ENCODE peak calls at places on chromosomes 11 and 22, in nine cellular contexts. One of them, this sample, is unnamed.

GRCh38 chr11:96246718-96247540 is 96.1 kb downstream of the MAML2 start:
- DNase-seq in uterus: no peak
- DNase-seq in tibial nerve: no peak
- DNase-seq in Peyer's patch: no peak
- DNase-seq in ovary: no peak
- DNase-seq in right lobe of liver: no peak
- DNase-seq in body of pancreas: no peak
- DNase-seq in heart left ventricle: no peak
- DNase-seq in transverse colon: no peak
- DNase-seq in this sample: no peak

GRCh38 chr22:48370508-48371325 is 1457.0 kb downstream of the BRD1 start:
- DNase-seq in tibial nerve: no peak
- DNase-seq in ovary: no peak
- DNase-seq in heart left ventricle: no peak
- DNase-seq in Peyer's patch: peak; percentile 26
- DNase-seq in body of pancreas: no peak
- DNase-seq in uterus: no peak
- DNase-seq in right lobe of liver: no peak
- DNase-seq in transverse colon: no peak
- DNase-seq in this sample: no peak

GRCh38 chr11:130180491-130180890 is 20.9 kb downstream of the ST14 start:
- DNase-seq in uterus: no peak
- DNase-seq in right lobe of liver: no peak
- DNase-seq in transverse colon: no peak
- DNase-seq in body of pancreas: peak; percentile 53
- DNase-seq in heart left ventricle: no peak
- DNase-seq in ovary: no peak
- DNase-seq in Peyer's patch: no peak
- DNase-seq in tibial nerve: no peak
- DNase-seq in this sample: no peak

GRCh38 chr22:29509298-29509697 is 29.3 kb downstream of the NEFH start:
- DNase-seq in heart left ventricle: no peak
- DNase-seq in transverse colon: no peak
- DNase-seq in body of pancreas: no peak
- DNase-seq in right lobe of liver: no peak
- DNase-seq in Peyer's patch: no peak
- DNase-seq in ovary: no peak
- DNase-seq in uterus: no peak
- DNase-seq in tibial nerve: no peak
- DNase-seq in this sample: no peak

GRCh38 chr22:20021196-20022181 is 579 bp downstream of the TANGO2 start:
- DNase-seq in heart left ventricle: peak; percentile 83
- DNase-seq in ovary: peak; percentile 32
- DNase-seq in Peyer's patch: peak; percentile 59
- DNase-seq in transverse colon: peak; percentile 42
- DNase-seq in tibial nerve: peak; percentile 50
- DNase-seq in right lobe of liver: peak; percentile 90
- DNase-seq in uterus: no peak
- DNase-seq in body of pancreas: peak; percentile 79
- DNase-seq in this sample: no peak

GRCh38 chr11:61460474-61460881 is 30.6 kb downstream of the SDHAF2 start:
- DNase-seq in right lobe of liver: no peak
- DNase-seq in tibial nerve: peak; percentile 40
- DNase-seq in body of pancreas: no peak
- DNase-seq in uterus: peak; percentile 45
- DNase-seq in Peyer's patch: no peak
- DNase-seq in ovary: no peak
- DNase-seq in transverse colon: no peak
- DNase-seq in heart left ventricle: peak; percentile 34
- DNase-seq in this sample: no peak

GRCh38 chr22:40054486-40054885 is 59.7 kb downstream of the FAM83F start:
- DNase-seq in ovary: no peak
- DNase-seq in body of pancreas: no peak
- DNase-seq in transverse colon: no peak
- DNase-seq in tibial nerve: no peak
- DNase-seq in Peyer's patch: no peak
- DNase-seq in right lobe of liver: no peak
- DNase-seq in uterus: no peak
- DNase-seq in heart left ventricle: no peak
- DNase-seq in this sample: no peak

GRCh38 chr22:29308791-29309262 is 2.4 kb downstream of the GAS2L1 start:
- DNase-seq in transverse colon: peak; percentile 50
- DNase-seq in tibial nerve: no peak
- DNase-seq in heart left ventricle: no peak
- DNase-seq in ovary: peak; percentile 34
- DNase-seq in right lobe of liver: peak; percentile 52
- DNase-seq in uterus: no peak
- DNase-seq in Peyer's patch: peak; percentile 63
- DNase-seq in body of pancreas: no peak
- DNase-seq in this sample: no peak

GRCh38 chr11:59429924-59430516 is 3.8 kb upstream of the OR5A2 start:
- DNase-seq in uterus: no peak
- DNase-seq in tibial nerve: peak; percentile 69
- DNase-seq in heart left ventricle: no peak
- DNase-seq in right lobe of liver: no peak
- DNase-seq in transverse colon: no peak
- DNase-seq in Peyer's patch: peak; percentile 56
- DNase-seq in body of pancreas: peak; percentile 66
- DNase-seq in ovary: no peak
- DNase-seq in this sample: no peak

GRCh38 chr22:38435010-38435409 is 20.0 kb downstream of the KCNJ4 start:
- DNase-seq in body of pancreas: no peak
- DNase-seq in transverse colon: no peak
- DNase-seq in heart left ventricle: no peak
- DNase-seq in uterus: no peak
- DNase-seq in right lobe of liver: no peak
- DNase-seq in Peyer's patch: no peak
- DNase-seq in tibial nerve: no peak
- DNase-seq in ovary: no peak
- DNase-seq in this sample: no peak

GRCh38 chr11:33039274-33040126 is at the start of gene TCP11L1:
- DNase-seq in body of pancreas: peak; percentile 73
- DNase-seq in uterus: peak; percentile 94
- DNase-seq in transverse colon: peak; percentile 93
- DNase-seq in tibial nerve: peak; percentile 88
- DNase-seq in ovary: peak; percentile 96
- DNase-seq in Peyer's patch: peak; percentile 94
- DNase-seq in right lobe of liver: peak; percentile 94
- DNase-seq in heart left ventricle: peak; percentile 95
- DNase-seq in this sample: peak; percentile 96
- TF ChIP-seq POLR2A in body of pancreas: peak; percentile 55
- TF ChIP-seq POLR2A in uterus: peak; percentile 77
- TF ChIP-seq POLR2A in transverse colon: peak; percentile 76
- TF ChIP-seq POLR2A in tibial nerve: peak; percentile 75
- TF ChIP-seq POLR2A in ovary: peak; percentile 75
- TF ChIP-seq POLR2A in Peyer's patch: peak; percentile 42
- TF ChIP-seq POLR2A in right lobe of liver: peak; percentile 49
- TF ChIP-seq POLR2A in heart left ventricle: no peak
- TF ChIP-seq POLR2A in this sample: no peak

GRCh38 chr11:65915101-65915820 is 3.6 kb downstream of the C11orf68 start:
- DNase-seq in Peyer's patch: no peak
- DNase-seq in right lobe of liver: no peak
- DNase-seq in tibial nerve: no peak
- DNase-seq in heart left ventricle: no peak
- DNase-seq in ovary: no peak
- DNase-seq in transverse colon: no peak
- DNase-seq in uterus: no peak
- DNase-seq in body of pancreas: no peak
- DNase-seq in this sample: peak; percentile 73
- H3K4me3 ChIP-seq in Peyer's patch: no peak overlapping the region
- H3K4me3 ChIP-seq in right lobe of liver: no peak overlapping the region
- H3K4me3 ChIP-seq in tibial nerve: no peak overlapping the region
- H3K4me3 ChIP-seq in heart left ventricle: no peak overlapping the region
- H3K4me3 ChIP-seq in ovary: no peak overlapping the region
- H3K4me3 ChIP-seq in transverse colon: no peak overlapping the region
- H3K4me3 ChIP-seq in uterus: peak overlapping the region; percentile 2
- H3K4me3 ChIP-seq in body of pancreas: no peak overlapping the region
- H3K4me3 ChIP-seq in this sample: peak overlapping the region; percentile 6

DNA sequence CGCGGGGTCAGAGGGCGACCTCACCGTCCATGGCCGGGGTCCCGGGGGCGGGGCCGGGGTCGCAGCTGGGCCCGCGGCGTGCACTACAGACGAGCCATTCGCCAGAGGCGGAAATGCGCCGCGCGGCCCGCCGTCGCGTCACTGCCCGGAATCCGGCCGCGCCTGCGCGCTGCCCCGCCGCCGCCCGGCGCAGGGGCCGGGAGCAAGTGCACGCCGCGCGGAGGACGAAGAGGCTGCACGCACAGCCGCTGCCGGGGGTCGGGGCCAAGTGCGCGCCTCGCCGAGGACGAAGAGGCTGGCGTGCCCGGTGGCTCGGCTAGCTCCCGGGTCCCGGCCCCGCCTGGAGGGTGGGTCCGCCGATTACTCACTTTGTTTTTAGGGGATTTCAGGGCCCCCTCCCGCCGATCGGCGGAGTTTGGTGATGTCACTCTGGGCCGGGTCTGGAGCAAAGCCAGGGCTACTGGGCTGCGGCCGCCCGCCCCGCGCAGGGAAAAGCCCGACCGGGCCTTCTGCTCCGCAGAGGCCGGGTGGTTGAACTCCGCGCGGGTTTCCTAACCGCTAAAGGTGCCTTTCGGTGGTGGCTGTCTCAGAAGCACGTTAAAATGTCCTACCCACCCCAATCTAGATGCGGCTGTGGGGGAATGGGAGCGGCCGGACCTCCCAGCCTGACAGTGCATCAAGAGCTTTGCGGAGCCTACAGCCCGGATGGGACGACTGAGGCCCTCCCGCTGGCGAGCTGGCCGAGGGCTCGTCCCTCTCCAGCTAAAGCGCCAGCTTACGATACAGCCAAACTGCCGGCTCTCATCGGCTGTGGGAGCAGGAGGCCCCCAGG is at the start of gene RELA:
- DNase-seq in tibial nerve: peak; percentile 98
- DNase-seq in uterus: peak; percentile 97
- DNase-seq in Peyer's patch: peak; percentile 95
- DNase-seq in right lobe of liver: peak; percentile 96
- DNase-seq in transverse colon: peak; percentile 93
- DNase-seq in body of pancreas: peak; percentile 93
- DNase-seq in heart left ventricle: peak; percentile 96
- DNase-seq in ovary: peak; percentile 98
- DNase-seq in this sample: peak; percentile 96
- TF ChIP-seq POLR2A in tibial nerve: peak; percentile 88
- TF ChIP-seq POLR2A in uterus: peak; percentile 88
- TF ChIP-seq POLR2A in Peyer's patch: peak; percentile 78
- TF ChIP-seq POLR2A in right lobe of liver: peak; percentile 84
- TF ChIP-seq POLR2A in transverse colon: peak; percentile 92
- TF ChIP-seq POLR2A in body of pancreas: peak; percentile 83
- TF ChIP-seq POLR2A in heart left ventricle: no peak
- TF ChIP-seq POLR2A in ovary: peak; percentile 90
- TF ChIP-seq POLR2A in this sample: peak; percentile 82

GRCh38 chr11:83193315-83194283 is at the start of gene ANKRD42:
- DNase-seq in Peyer's patch: peak; percentile 97
- DNase-seq in uterus: peak; percentile 90
- DNase-seq in transverse colon: peak; percentile 93
- DNase-seq in heart left ventricle: peak; percentile 94
- DNase-seq in body of pancreas: peak; percentile 97
- DNase-seq in ovary: peak; percentile 92
- DNase-seq in tibial nerve: peak; percentile 95
- DNase-seq in right lobe of liver: peak; percentile 95
- DNase-seq in this sample: peak; percentile 95

GRCh38 chr11:83194284-83195175 is 1.0 kb downstream of the ANKRD42 start:
- DNase-seq in transverse colon: peak; percentile 68
- DNase-seq in tibial nerve: peak; percentile 38
- DNase-seq in Peyer's patch: peak; percentile 83
- DNase-seq in uterus: peak; percentile 76
- DNase-seq in ovary: peak; percentile 66
- DNase-seq in right lobe of liver: peak; percentile 72
- DNase-seq in heart left ventricle: peak; percentile 47
- DNase-seq in body of pancreas: peak; percentile 64
- DNase-seq in this sample: peak; percentile 91

GRCh38 chr11:83195649-83196048 is 2.1 kb downstream of the ANKRD42 start:
- DNase-seq in uterus: no peak
- DNase-seq in right lobe of liver: no peak
- DNase-seq in Peyer's patch: no peak
- DNase-seq in tibial nerve: no peak
- DNase-seq in transverse colon: no peak
- DNase-seq in heart left ventricle: no peak
- DNase-seq in ovary: no peak
- DNase-seq in body of pancreas: no peak
- DNase-seq in this sample: no peak

GRCh38 chr11:83192846-83193245 is 666 bp upstream of the ANKRD42 start:
- DNase-seq in tibial nerve: no peak
- DNase-seq in heart left ventricle: no peak
- DNase-seq in uterus: no peak
- DNase-seq in Peyer's patch: no peak
- DNase-seq in body of pancreas: no peak
- DNase-seq in ovary: no peak
- DNase-seq in transverse colon: no peak
- DNase-seq in right lobe of liver: no peak
- DNase-seq in this sample: no peak

DNA sequence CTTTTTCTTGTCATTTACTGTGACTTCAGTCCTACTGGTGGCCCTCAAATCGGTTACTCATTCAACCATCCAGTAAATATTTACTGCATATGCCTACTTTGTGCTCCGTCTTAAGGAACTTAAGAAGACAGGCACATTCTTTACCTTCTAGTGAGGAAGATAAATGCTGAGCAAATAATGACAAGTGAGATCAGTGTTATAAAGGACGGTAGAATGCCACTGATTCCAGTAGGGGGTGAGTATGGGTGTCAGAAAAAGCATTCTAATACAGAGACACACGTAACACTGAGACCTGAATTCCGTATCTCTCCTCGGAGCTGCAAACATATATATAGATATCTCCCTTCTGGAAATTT is 1.6 kb downstream of the ANKRD42 start:
- DNase-seq in Peyer's patch: no peak
- DNase-seq in transverse colon: no peak
- DNase-seq in heart left ventricle: no peak
- DNase-seq in uterus: no peak
- DNase-seq in body of pancreas: no peak
- DNase-seq in ovary: no peak
- DNase-seq in right lobe of liver: no peak
- DNase-seq in tibial nerve: no peak
- DNase-seq in this sample: no peak
- H3K4me3 ChIP-seq in Peyer's patch: peak overlapping the region; percentile 69
- H3K4me3 ChIP-seq in transverse colon: peak overlapping the region; percentile 59
- H3K4me3 ChIP-seq in heart left ventricle: peak overlapping the region; percentile 62
- H3K4me3 ChIP-seq in uterus: no peak overlapping the region
- H3K4me3 ChIP-seq in body of pancreas: no peak overlapping the region
- H3K4me3 ChIP-seq in ovary: peak overlapping the region; percentile 94
- H3K4me3 ChIP-seq in right lobe of liver: peak overlapping the region; percentile 86
- H3K4me3 ChIP-seq in tibial nerve: no peak overlapping the region
- H3K4me3 ChIP-seq in this sample: peak overlapping the region; percentile 87

DNA sequence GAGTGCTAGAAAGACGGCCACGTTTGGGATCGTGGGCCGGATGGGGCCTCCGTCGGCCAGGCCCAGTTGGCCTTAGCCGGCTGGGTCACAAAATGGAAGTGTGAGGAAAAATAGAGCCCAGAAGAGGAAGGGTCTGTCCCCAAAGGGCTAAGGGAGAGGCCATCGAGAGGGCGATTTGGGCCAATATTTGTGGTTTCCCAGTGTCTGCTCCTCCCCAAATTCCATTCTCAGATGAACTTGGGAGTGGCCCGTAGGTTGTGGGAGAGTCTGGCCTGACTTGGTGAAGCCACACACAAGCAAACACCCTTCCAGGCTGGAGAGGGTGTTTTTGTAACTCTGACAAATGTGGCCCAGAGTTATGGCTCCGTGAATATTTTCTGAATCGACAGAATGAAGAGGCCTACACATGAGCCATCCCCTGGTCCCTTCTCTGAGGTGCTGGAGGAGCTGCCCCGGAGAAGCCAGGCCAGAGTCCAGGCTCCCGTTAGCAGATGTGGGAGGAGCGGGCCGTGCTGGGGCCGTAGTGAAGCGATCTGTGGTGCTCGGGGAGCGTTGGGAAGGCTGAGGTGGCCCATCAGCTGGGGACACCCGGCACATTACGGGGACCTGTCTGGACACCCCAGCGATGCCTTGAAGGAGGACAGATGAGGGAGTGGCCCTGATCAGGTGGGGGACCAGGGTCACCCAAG is 73.5 kb upstream of the PPARA start:
- DNase-seq in right lobe of liver: peak; percentile 65
- DNase-seq in ovary: peak; percentile 48
- DNase-seq in heart left ventricle: peak; percentile 56
- DNase-seq in transverse colon: peak; percentile 28
- DNase-seq in uterus: peak; percentile 55
- DNase-seq in body of pancreas: no peak
- DNase-seq in Peyer's patch: peak; percentile 64
- DNase-seq in tibial nerve: no peak
- DNase-seq in this sample: peak; percentile 79
- TF ChIP-seq POLR2A in right lobe of liver: peak; percentile 26
- TF ChIP-seq POLR2A in ovary: no peak
- TF ChIP-seq POLR2A in heart left ventricle: no peak
- TF ChIP-seq POLR2A in transverse colon: peak; percentile 44
- TF ChIP-seq POLR2A in uterus: peak; percentile 53
- TF ChIP-seq POLR2A in body of pancreas: no peak
- TF ChIP-seq POLR2A in Peyer's patch: no peak
- TF ChIP-seq POLR2A in tibial nerve: peak; percentile 54
- TF ChIP-seq POLR2A in this sample: peak; percentile 57